ENCODE peak calls at places on chromosomes 11 and 22, in five cellular contexts. Q, S, T, X and A are unnamed samples.

GRCh38 chr11:27313157-27313821 is 49.7 kb downstream of the CCDC34 start:
- DNase-seq in Q (no peak), T (no peak), S (no peak), X (no peak), A (no peak)

GRCh38 chr11:12121011-12121410 is 10.6 kb downstream of the MICAL2 start:
- DNase-seq in X (no peak), S (no peak), T (no peak), Q (no peak), A (no peak)

GRCh38 chr11:2704896-2705606 is 5.3 kb upstream of the KCNQ1OT1 start:
- DNase-seq in T (no peak), Q (no peak), X (no peak), S (no peak), A (no peak)

GRCh38 chr11:57698843-57699365 is 13.1 kb downstream of the MED19 start:
- DNase-seq in X (no peak), Q (no peak), T (no peak), S (no peak), A (no peak)

GRCh38 chr11:67646535-67647336 is 3.8 kb downstream of the ACY3 start:
- DNase-seq in X (no peak), T (peak), Q (no peak), S (no peak), A (no peak)

GRCh38 chr11:72778535-72779494 is 15.0 kb downstream of the STARD10 start:
- DNase-seq in Q (no peak), T (no peak), X (peak), S (no peak), A (no peak)

GRCh38 chr11:11735586-11735985 is 106.2 kb upstream of the USP47 start:
- DNase-seq in X (no peak), S (no peak), T (no peak), Q (no peak), A (no peak)

GRCh38 chr11:129814244-129814992 is 1.2 kb upstream of the TMEM45B start:
- DNase-seq in X (no peak), S (peak), T (no peak), Q (peak), A (no peak)

GRCh38 chr11:79092791-79093313 is 348.0 kb downstream of the TENM4 start:
- DNase-seq in Q (peak), S (no peak), X (no peak), T (no peak), A (no peak)

GRCh38 chr11:37978647-37979046 is 1380.6 kb upstream of the RAG2 start:
- DNase-seq in T (no peak), S (no peak), X (no peak), Q (no peak), A (no peak)

GRCh38 chr11:122917311-122917710 is 34.8 kb downstream of the JHY start:
- DNase-seq in Q (no peak), S (no peak), X (no peak), T (no peak), A (no peak)

GRCh38 chr11:77200351-77200750 is 72.3 kb downstream of the MYO7A start:
- DNase-seq in S (no peak), T (no peak), X (no peak), Q (no peak), A (no peak)
- TF ChIP-seq KDM1A in S (no peak), T (no peak), X (no peak), Q (no peak), A (no peak)

GRCh38 chr11:704799-705645 is 1.0 kb upstream of the EPS8L2 start:
- DNase-seq in T (no peak), S (no peak), X (peak), Q (peak), A (no peak)
- TF ChIP-seq KDM1A in T (no peak), S (no peak), X (no peak), Q (no peak), A (no peak)

GRCh38 chr22:41951898-41952474 is at the start of gene SMIM45:
- DNase-seq in T (no peak), Q (no peak), S (no peak), X (no peak), A (no peak)
- TF ChIP-seq KDM1A in T (no peak), Q (no peak), S (no peak), X (no peak), A (no peak)

GRCh38 chr22:42684462-42685195 is 35.4 kb upstream of the CYB5R3 start:
- DNase-seq in X (no peak), S (no peak), Q (no peak), T (no peak), A (no peak)
- TF ChIP-seq KDM1A in X (no peak), S (no peak), Q (no peak), T (no peak), A (no peak)

GRCh38 chr22:24423519-24424000 is 3.8 kb upstream of the ADORA2A start:
- DNase-seq in T (no peak), S (peak), X (no peak), Q (peak), A (peak)
- TF ChIP-seq KDM1A in T (no peak), S (no peak), X (no peak), Q (no peak), A (peak)

GRCh38 chr22:37739611-37740049 is 42.8 kb downstream of the TRIOBP start:
- DNase-seq in S (no peak), X (no peak), T (no peak), Q (no peak), A (no peak)
- TF ChIP-seq KDM1A in S (no peak), X (no peak), T (no peak), Q (no peak), A (no peak)

GRCh38 chr22:45537734-45538181 is 35.1 kb downstream of the FBLN1 start:
- DNase-seq in Q (no peak), S (no peak), X (no peak), T (no peak), A (no peak)
- TF ChIP-seq KDM1A in Q (no peak), S (no peak), X (no peak), T (no peak), A (no peak)

GRCh38 chr11:69950120-69950519 is 128.0 kb upstream of the ANO1 start:
- DNase-seq in X (peak), S (peak), Q (peak), T (no peak), A (peak)

GRCh38 chr11:69950621-69951020 is 127.5 kb upstream of the ANO1 start:
- DNase-seq in Q (no peak), T (no peak), S (peak), X (no peak), A (no peak)

GRCh38 chr11:69948256-69949141 is 129.3 kb upstream of the FGF3 start:
- DNase-seq in X (peak), Q (peak), S (peak), T (no peak), A (no peak)

GRCh38 chr11:69947772-69948255 is 128.6 kb upstream of the FGF3 start:
- DNase-seq in T (no peak), X (no peak), Q (no peak), S (no peak), A (no peak)

DNA sequence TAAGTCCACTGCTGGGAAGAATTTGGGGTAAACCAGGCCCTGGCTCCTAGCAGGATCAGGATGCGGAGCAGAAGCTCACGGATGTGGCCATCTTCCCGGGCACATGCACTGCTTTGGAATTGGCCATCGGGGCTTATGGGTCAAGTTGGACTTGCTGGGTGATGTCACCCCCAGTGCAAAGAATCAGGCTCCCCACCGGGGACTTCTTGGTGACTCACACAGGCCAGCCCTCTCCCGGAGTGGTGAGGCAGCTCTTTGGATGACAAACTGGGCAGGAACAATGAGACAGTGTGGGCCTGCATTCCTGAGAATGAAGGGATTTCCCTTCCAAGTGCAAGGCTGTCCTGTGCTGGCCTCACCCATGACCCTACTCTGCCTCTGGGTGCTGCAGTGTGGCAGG is 128.8 kb upstream of the ANO1 start:
- DNase-seq in S (peak), Q (peak), X (peak), T (no peak), A (no peak)
- TF ChIP-seq KDM1A in S (no peak), Q (no peak), X (no peak), T (no peak), A (no peak)